ENCODE peak calls at places on chromosomes 3 and 15, in four cellular contexts. K is GM12878, F is body of pancreas, C is A549. P is an unnamed sample. For H3K4me1, the result is how much of the 10 kb centered on the place peaks cover.

GRCh38 chr3:39849992-39850706 is 40.7 kb downstream of the MYRIP start:
- DNase-seq in F (no peak), C (no peak), K (no peak), P (no peak)

GRCh38 chr3:17638351-17638750 is 104.1 kb downstream of the TBC1D5 start:
- DNase-seq in C (no peak), K (no peak), F (no peak), P (no peak)

GRCh38 chr3:50381315-50381714 is 22.0 kb upstream of the TMEM115 start:
- DNase-seq in F (no peak), C (no peak), K (no peak), P (no peak)

GRCh38 chr3:25820816-25821486 is 31.1 kb downstream of the OXSM start:
- DNase-seq in C (no peak), K (no peak), F (no peak), P (no peak)

GRCh38 chr15:92930776-92931175 is 30.7 kb downstream of the CHD2 start:
- DNase-seq in F (no peak), K (no peak), C (no peak), P (no peak)

GRCh38 chr3:157502916-157503620 is at the start of gene VEPH1:
- DNase-seq in C (peak), K (no peak), F (peak), P (no peak)

GRCh38 chr3:29775352-29775751 is 494.5 kb downstream of the RBMS3 start:
- DNase-seq in F (no peak), K (no peak), C (no peak), P (no peak)

GRCh38 chr3:4042070-4042469 is 242.8 kb downstream of the LRRN1 start:
- DNase-seq in C (no peak), K (no peak), F (no peak), P (no peak)

GRCh38 chr3:159892801-159893200 is 95.8 kb upstream of the IL12A start:
- DNase-seq in F (no peak), C (no peak), K (no peak), P (no peak)

GRCh38 chr3:71110531-71111222 is 472.9 kb downstream of the FOXP1 start:
- DNase-seq in K (no peak), F (no peak), C (no peak), P (no peak)

GRCh38 chr3:148162132-148162531 is 535.6 kb upstream of the AGTR1 start:
- DNase-seq in K (no peak), F (no peak), C (no peak), P (no peak)

GRCh38 chr15:40397688-40398412 is 7.7 kb upstream of the IVD start:
- DNase-seq in K (no peak), F (no peak), C (no peak), P (no peak)

GRCh38 chr3:178618197-178618596 is 82.0 kb downstream of the KCNMB2 start:
- DNase-seq in F (no peak), K (no peak), C (no peak), P (no peak)

GRCh38 chr3:13537926-13538325 is 11.0 kb upstream of the FBLN2 start:
- DNase-seq in K (no peak), C (peak), F (no peak), P (peak)

GRCh38 chr3:71132995-71133730 is 450.4 kb downstream of the FOXP1 start:
- DNase-seq in K (no peak), F (no peak), C (no peak), P (no peak)

GRCh38 chr3:51975857-51976549 is 1.1 kb downstream of the ABHD14A start:
- DNase-seq in F (peak), K (no peak), C (no peak), P (peak)

GRCh38 chr3:195551381-195551978 is 8.4 kb upstream of the PPP1R2 start:
- DNase-seq in F (no peak), C (no peak), K (no peak), P (no peak)

GRCh38 chr15:57217716-57218598 is 158.3 kb upstream of the CGNL1 start:
- DNase-seq in K (no peak), F (no peak), C (no peak), P (no peak)

GRCh38 chr15:94383041-94383440 is 151.7 kb downstream of the MCTP2 start:
- DNase-seq in F (no peak), C (no peak), K (no peak), P (no peak)

GRCh38 chr3:39718674-39719595 is 90.5 kb upstream of the MYRIP start:
- DNase-seq in K (no peak), F (no peak), C (no peak), P (no peak)

DNA sequence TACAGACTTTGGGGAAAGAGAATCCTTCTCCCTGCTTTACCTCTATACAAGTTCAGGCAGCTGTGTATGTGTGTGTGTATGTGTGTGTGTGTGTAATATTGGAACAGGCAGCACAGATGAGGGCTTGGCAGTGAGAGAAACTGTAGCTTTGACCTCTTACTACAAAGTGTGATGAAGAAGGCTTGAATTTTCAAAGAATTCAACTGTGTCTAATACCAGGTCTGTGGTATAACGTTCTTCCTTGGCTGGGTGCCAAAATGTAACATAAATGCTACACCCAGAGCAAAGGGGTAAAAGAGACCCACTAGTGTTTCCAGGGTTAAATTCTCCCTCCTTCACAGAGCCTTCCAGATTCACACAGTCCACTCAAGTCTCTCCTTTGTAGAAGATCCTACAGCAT is 51.1 kb downstream of the CHST2 start:
- DNase-seq in F (no peak), K (no peak), C (no peak), P (no peak)
- H3K27ac ChIP-seq in F (no peak), K (peak), C (no peak), P (no peak)

DNA sequence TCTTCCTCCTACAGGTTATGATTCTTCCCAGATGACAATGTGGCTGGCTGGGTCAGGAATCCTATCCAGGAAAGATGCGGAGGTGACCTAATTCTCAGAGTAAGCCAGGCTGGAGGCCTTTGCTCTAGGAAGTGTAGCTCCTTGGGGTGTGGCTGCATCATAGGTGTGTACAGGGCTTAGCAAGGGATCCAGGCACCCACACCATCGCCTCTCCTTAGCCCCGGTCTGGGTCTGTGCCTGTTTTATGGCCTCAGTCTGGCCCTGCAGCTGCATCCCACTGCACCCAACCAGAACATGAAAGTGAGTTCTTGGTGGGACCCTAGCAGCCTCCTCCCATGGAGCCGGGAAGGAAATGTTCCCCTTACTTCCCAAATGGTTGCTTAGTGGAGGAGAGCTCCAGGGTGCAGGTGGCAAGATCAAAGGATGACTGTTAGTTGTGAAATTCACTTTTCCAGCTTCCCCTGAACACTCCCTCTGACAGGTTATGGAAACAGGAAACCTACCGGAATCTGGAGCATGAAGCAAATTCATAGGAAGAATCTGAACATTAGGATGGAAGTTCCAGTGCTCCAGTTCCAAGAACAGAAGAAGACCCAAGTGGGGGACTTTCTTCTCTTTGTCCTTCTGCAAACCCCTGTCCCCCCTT is 2.7 kb upstream of the AMOTL2 start:
- DNase-seq in C (no peak), F (no peak), K (no peak), P (peak)
- H3K4me1 ChIP-seq in C (under half), F (under half), K (under half), P (under half)

GRCh38 chr3:143301031-143301430 is 181.5 kb downstream of the CHST2 start:
- DNase-seq in K (no peak), F (no peak), C (no peak), P (no peak)

GRCh38 chr3:143298886-143299535 is 179.4 kb downstream of the CHST2 start:
- DNase-seq in F (no peak), C (no peak), K (no peak), P (no peak)

GRCh38 chr3:143302638-143303171 is 183.1 kb downstream of the CHST2 start:
- DNase-seq in F (peak), K (no peak), C (peak), P (no peak)

GRCh38 chr3:143298380-143298779 is 178.8 kb downstream of the CHST2 start:
- DNase-seq in C (no peak), F (no peak), K (no peak), P (no peak)

DNA sequence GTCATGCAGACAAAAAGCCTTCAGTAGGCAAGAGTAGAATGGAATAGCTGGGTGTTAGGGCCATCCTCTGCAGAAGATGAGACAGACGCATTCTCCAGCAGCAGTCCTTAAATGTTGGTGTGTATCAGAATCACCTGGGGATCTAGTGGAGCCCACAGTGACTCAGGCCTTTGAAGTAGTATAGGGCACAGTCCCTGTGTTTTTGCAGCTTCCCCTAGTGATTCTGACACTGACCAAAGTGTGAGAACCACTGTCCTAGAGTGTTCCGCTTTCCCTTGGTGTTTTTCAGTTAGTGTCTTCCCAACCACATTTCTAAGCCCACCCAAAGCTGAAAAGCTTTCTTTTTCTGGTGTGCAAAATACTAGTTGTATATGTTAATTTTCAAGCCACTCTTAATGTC is 181.9 kb downstream of the CHST2 start:
- DNase-seq in F (no peak), C (no peak), K (no peak), P (no peak)
- H3K4me3 ChIP-seq in F (no peak), C (no peak), K (no peak), P (no peak)

GRCh38 chr3:108298056-108298455 is 1.7 kb downstream of the HHLA2 start:
- DNase-seq in K (no peak), C (no peak), F (no peak), P (no peak)
- H3K27ac ChIP-seq in K (no peak), C (no peak), F (peak), P (no peak)

GRCh38 chr15:67103869-67104268 is 38.5 kb downstream of the SMAD3 start:
- DNase-seq in K (no peak), F (no peak), C (no peak), P (no peak)

GRCh38 chr15:67103021-67103420 is 37.6 kb downstream of the SMAD3 start:
- DNase-seq in F (no peak), K (no peak), C (no peak), P (no peak)

GRCh38 chr15:67105065-67105951 is 39.9 kb downstream of the SMAD3 start:
- DNase-seq in K (no peak), C (peak), F (peak), P (peak)

GRCh38 chr15:67103432-67103831 is 38.0 kb downstream of the SMAD3 start:
- DNase-seq in C (no peak), K (no peak), F (no peak), P (no peak)

DNA sequence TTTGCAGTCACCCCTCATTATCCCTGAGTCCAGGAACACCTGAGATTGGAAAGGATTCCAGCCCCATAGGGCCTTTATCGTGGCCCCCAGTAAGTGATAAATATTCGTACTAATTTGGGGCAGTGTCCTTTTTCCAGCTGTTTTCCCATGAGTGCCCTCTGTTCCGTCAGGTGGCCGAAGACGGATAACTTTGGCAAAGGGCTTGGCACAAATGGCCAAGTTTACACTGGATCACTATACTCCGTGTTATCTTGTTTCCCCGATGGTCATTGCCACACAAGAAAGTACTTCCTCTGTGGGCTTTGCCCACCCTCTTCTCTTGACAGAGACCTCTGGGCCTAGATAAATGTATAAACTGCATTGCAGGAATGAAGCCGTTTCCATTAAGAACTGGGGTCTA is 39.1 kb downstream of the SMAD3 start:
- DNase-seq in K (no peak), F (no peak), C (no peak), P (no peak)
- H3K4me1 ChIP-seq in K (half or more), F (half or more), C (half or more), P (under half)

GRCh38 chr3:5122030-5122740 is at the start of gene ARL8B:
- DNase-seq in K (no peak), C (peak), F (peak), P (peak)

GRCh38 chr3:5122741-5123706 is 932 bp downstream of the ARL8B start:
- DNase-seq in K (no peak), F (peak), C (peak), P (peak)

GRCh38 chr3:5126586-5126985 is 4.5 kb downstream of the ARL8B start:
- DNase-seq in K (no peak), F (no peak), C (no peak), P (no peak)

GRCh38 chr3:5120446-5120845 is 1.6 kb upstream of the ARL8B start:
- DNase-seq in F (no peak), C (no peak), K (no peak), P (no peak)

GRCh38 chr3:5123937-5124336 is 1.8 kb downstream of the ARL8B start:
- DNase-seq in K (no peak), F (no peak), C (no peak), P (no peak)
- H3K4me3 ChIP-seq in K (peak), F (no peak), C (peak), P (peak)

DNA sequence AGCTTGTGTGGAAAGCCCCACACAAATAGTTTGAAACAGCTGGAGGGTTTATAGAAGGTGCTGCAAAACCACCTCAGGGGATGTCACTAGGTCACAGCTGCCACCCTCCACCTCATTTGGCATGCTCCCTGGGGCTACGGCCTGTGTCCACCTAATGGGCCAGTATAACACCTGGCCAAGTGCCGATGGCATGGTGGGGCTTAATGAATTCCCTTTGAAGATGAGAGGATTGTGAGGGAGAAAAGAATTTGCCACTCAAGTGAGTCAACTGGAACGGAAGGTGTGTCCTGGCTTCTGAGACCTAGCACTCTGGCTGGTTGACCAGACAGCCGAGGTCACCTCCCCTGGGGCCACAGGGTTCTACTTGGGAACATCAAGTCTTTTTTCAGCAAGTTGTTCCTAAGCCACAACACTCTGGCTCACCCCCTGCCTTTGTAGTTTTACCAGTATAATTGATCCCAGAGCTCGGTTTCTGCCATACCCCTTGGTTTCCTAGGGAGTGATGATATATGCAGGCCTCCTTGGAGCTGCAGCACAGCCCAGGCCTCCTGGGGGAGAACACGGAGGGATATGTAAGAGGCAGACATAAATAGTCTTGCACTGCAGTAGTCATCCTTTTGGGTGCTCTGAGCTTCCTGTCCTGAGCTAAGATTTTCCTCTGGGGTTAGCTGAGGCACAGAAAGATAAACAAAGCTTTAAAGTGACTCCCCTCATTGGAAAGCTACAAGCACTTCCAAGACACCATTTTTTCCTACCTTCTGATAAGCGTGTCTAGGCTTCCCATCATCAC is 178.2 kb upstream of the LPP start:
- DNase-seq in F (no peak), C (no peak), K (no peak), P (no peak)
- H3K27ac ChIP-seq in F (no peak), C (peak), K (no peak), P (no peak)